ENCODE peak calls at places on chromosomes 13 and 19, in eight cellular contexts. One of them, this sample, is unnamed.
A peak's percentile ranks its signal among the peaks of the same experiment; 100 is the strongest.

GRCh38 chr13:81929988-81930387 is 1589.1 kb upstream of the SPRY2 start:
- DNase-seq in tibial nerve: no peak
- DNase-seq in GM12878: no peak
- DNase-seq in colonic mucosa: no peak
- DNase-seq in transverse colon: no peak
- DNase-seq in AG04450: no peak
- DNase-seq in spleen: no peak
- DNase-seq in small intestine: peak; percentile 4
- DNase-seq in this sample: peak; percentile 26

GRCh38 chr19:15498910-15499309 is 9.4 kb upstream of the CYP4F22 start:
- DNase-seq in colonic mucosa: no peak
- DNase-seq in transverse colon: no peak
- DNase-seq in tibial nerve: no peak
- DNase-seq in GM12878: no peak
- DNase-seq in AG04450: no peak
- DNase-seq in spleen: no peak
- DNase-seq in small intestine: no peak
- DNase-seq in this sample: no peak

GRCh38 chr19:42290523-42291436 is 11.2 kb upstream of the PRR19 start:
- DNase-seq in tibial nerve: no peak
- DNase-seq in colonic mucosa: no peak
- DNase-seq in AG04450: no peak
- DNase-seq in transverse colon: no peak
- DNase-seq in small intestine: no peak
- DNase-seq in GM12878: no peak
- DNase-seq in spleen: peak; percentile 84
- DNase-seq in this sample: peak; percentile 75

GRCh38 chr13:109145631-109146030 is 516.2 kb downstream of the MYO16 start:
- DNase-seq in colonic mucosa: peak; percentile 35
- DNase-seq in transverse colon: peak; percentile 30
- DNase-seq in small intestine: peak; percentile 44
- DNase-seq in AG04450: peak; percentile 44
- DNase-seq in tibial nerve: peak; percentile 45
- DNase-seq in GM12878: no peak
- DNase-seq in spleen: no peak
- DNase-seq in this sample: peak; percentile 60

GRCh38 chr19:29639086-29639485 is 26.2 kb upstream of the PLEKHF1 start:
- DNase-seq in spleen: peak; percentile 16
- DNase-seq in tibial nerve: no peak
- DNase-seq in small intestine: no peak
- DNase-seq in AG04450: no peak
- DNase-seq in transverse colon: no peak
- DNase-seq in GM12878: no peak
- DNase-seq in colonic mucosa: no peak
- DNase-seq in this sample: no peak

GRCh38 chr19:2235396-2236284 is 489 bp downstream of the PLEKHJ1 start:
- DNase-seq in colonic mucosa: peak; percentile 87
- DNase-seq in spleen: no peak
- DNase-seq in AG04450: no peak
- DNase-seq in small intestine: peak; percentile 97
- DNase-seq in transverse colon: peak; percentile 86
- DNase-seq in tibial nerve: no peak
- DNase-seq in GM12878: no peak
- DNase-seq in this sample: peak; percentile 39

GRCh38 chr13:93963266-93964131 is 516.0 kb downstream of the DCT start:
- DNase-seq in GM12878: no peak
- DNase-seq in tibial nerve: no peak
- DNase-seq in transverse colon: no peak
- DNase-seq in colonic mucosa: no peak
- DNase-seq in AG04450: no peak
- DNase-seq in small intestine: no peak
- DNase-seq in spleen: no peak
- DNase-seq in this sample: no peak

GRCh38 chr13:65410791-65411190 is 1819.3 kb downstream of the PCDH9 start:
- DNase-seq in spleen: no peak
- DNase-seq in GM12878: no peak
- DNase-seq in colonic mucosa: no peak
- DNase-seq in tibial nerve: no peak
- DNase-seq in transverse colon: no peak
- DNase-seq in small intestine: no peak
- DNase-seq in AG04450: no peak
- DNase-seq in this sample: no peak

GRCh38 chr19:28642787-28643186 is 570.2 kb downstream of the UQCRFS1 start:
- DNase-seq in colonic mucosa: no peak
- DNase-seq in small intestine: no peak
- DNase-seq in AG04450: no peak
- DNase-seq in GM12878: no peak
- DNase-seq in spleen: no peak
- DNase-seq in tibial nerve: no peak
- DNase-seq in transverse colon: no peak
- DNase-seq in this sample: no peak

GRCh38 chr13:42803563-42804212 is 22.3 kb downstream of the FAM216B start:
- DNase-seq in GM12878: no peak
- DNase-seq in small intestine: no peak
- DNase-seq in transverse colon: no peak
- DNase-seq in AG04450: no peak
- DNase-seq in colonic mucosa: no peak
- DNase-seq in spleen: no peak
- DNase-seq in tibial nerve: no peak
- DNase-seq in this sample: no peak

GRCh38 chr19:39438270-39438934 is 2.7 kb upstream of the RPS16 start:
- DNase-seq in small intestine: no peak
- DNase-seq in colonic mucosa: no peak
- DNase-seq in spleen: no peak
- DNase-seq in GM12878: no peak
- DNase-seq in transverse colon: no peak
- DNase-seq in tibial nerve: no peak
- DNase-seq in AG04450: no peak
- DNase-seq in this sample: peak; percentile 71

GRCh38 chr13:113836917-113837553 is 26.8 kb downstream of the GAS6 start:
- DNase-seq in AG04450: peak; percentile 62
- DNase-seq in tibial nerve: peak; percentile 75
- DNase-seq in small intestine: no peak
- DNase-seq in GM12878: no peak
- DNase-seq in spleen: no peak
- DNase-seq in transverse colon: no peak
- DNase-seq in colonic mucosa: peak; percentile 53
- DNase-seq in this sample: peak; percentile 66

GRCh38 chr13:26707122-26708006 is 53.2 kb downstream of the GPR12 start:
- DNase-seq in GM12878: no peak
- DNase-seq in transverse colon: no peak
- DNase-seq in small intestine: peak; percentile 45
- DNase-seq in spleen: no peak
- DNase-seq in AG04450: peak; percentile 7
- DNase-seq in colonic mucosa: no peak
- DNase-seq in tibial nerve: peak; percentile 24
- DNase-seq in this sample: peak; percentile 57

GRCh38 chr19:46356670-46357055 is 9.8 kb downstream of the PPP5C start:
- DNase-seq in spleen: no peak
- DNase-seq in colonic mucosa: no peak
- DNase-seq in small intestine: no peak
- DNase-seq in GM12878: no peak
- DNase-seq in transverse colon: no peak
- DNase-seq in AG04450: no peak
- DNase-seq in tibial nerve: no peak
- DNase-seq in this sample: no peak

GRCh38 chr13:42474954-42475353 is 99.0 kb upstream of the TNFSF11 start:
- DNase-seq in GM12878: no peak
- DNase-seq in small intestine: no peak
- DNase-seq in spleen: no peak
- DNase-seq in transverse colon: no peak
- DNase-seq in colonic mucosa: no peak
- DNase-seq in tibial nerve: no peak
- DNase-seq in AG04450: peak; percentile 49
- DNase-seq in this sample: no peak

GRCh38 chr13:59047546-59047945 is 1116.2 kb downstream of the DIAPH3 start:
- DNase-seq in AG04450: no peak
- DNase-seq in colonic mucosa: no peak
- DNase-seq in small intestine: no peak
- DNase-seq in GM12878: no peak
- DNase-seq in spleen: no peak
- DNase-seq in tibial nerve: no peak
- DNase-seq in transverse colon: no peak
- DNase-seq in this sample: no peak

GRCh38 chr13:113855012-113855921 is 8.6 kb downstream of the GAS6 start:
- DNase-seq in GM12878: no peak
- DNase-seq in small intestine: peak; percentile 75
- DNase-seq in colonic mucosa: peak; percentile 74
- DNase-seq in transverse colon: peak; percentile 70
- DNase-seq in spleen: peak; percentile 71
- DNase-seq in AG04450: no peak
- DNase-seq in tibial nerve: no peak
- DNase-seq in this sample: peak; percentile 16

DNA sequence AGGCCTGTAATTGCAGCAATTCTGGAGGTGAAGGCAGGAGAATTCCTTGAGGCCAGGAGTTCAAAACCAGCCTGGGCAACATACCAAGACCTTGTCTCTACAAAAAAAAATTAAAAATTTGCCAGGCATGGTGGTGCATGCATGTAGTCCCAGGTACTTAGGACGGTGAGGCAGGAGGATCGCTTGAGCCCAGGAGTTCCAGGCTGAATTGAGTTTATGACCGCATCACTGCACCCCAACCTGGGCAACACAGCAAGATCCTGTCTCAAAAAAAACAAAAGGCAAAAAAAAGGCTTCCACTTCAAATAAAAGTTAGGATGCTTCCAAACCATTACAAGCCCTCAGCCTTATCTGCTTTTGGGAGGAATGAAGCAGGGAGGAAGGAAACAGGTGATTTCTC is 5.2 kb downstream of the ZNF577 start:
- DNase-seq in tibial nerve: no peak
- DNase-seq in transverse colon: no peak
- DNase-seq in colonic mucosa: no peak
- DNase-seq in spleen: no peak
- DNase-seq in GM12878: no peak
- DNase-seq in small intestine: no peak
- DNase-seq in AG04450: no peak
- DNase-seq in this sample: no peak
- H3K9me3 ChIP-seq in tibial nerve: no peaks in the 10 kb centered on the region
- H3K9me3 ChIP-seq in transverse colon: peaks cover 47% of the 10 kb centered on the region
- H3K9me3 ChIP-seq in colonic mucosa: no peaks in the 10 kb centered on the region
- H3K9me3 ChIP-seq in spleen: peaks cover 100% of the 10 kb centered on the region
- H3K9me3 ChIP-seq in GM12878: peaks cover 9% of the 10 kb centered on the region
- H3K9me3 ChIP-seq in small intestine: peaks cover 15% of the 10 kb centered on the region
- H3K9me3 ChIP-seq in AG04450: peaks cover 6% of the 10 kb centered on the region
- H3K9me3 ChIP-seq in this sample: peaks cover 15% of the 10 kb centered on the region

GRCh38 chr19:43641333-43641732 is 1.7 kb upstream of the CADM4 start:
- DNase-seq in tibial nerve: no peak
- DNase-seq in AG04450: no peak
- DNase-seq in GM12878: no peak
- DNase-seq in transverse colon: no peak
- DNase-seq in spleen: no peak
- DNase-seq in small intestine: no peak
- DNase-seq in colonic mucosa: no peak
- DNase-seq in this sample: peak; percentile 46

GRCh38 chr19:43642531-43642930 is 2.9 kb upstream of the CADM4 start:
- DNase-seq in transverse colon: no peak
- DNase-seq in small intestine: no peak
- DNase-seq in AG04450: no peak
- DNase-seq in tibial nerve: no peak
- DNase-seq in GM12878: no peak
- DNase-seq in colonic mucosa: no peak
- DNase-seq in spleen: no peak
- DNase-seq in this sample: no peak

GRCh38 chr19:43643326-43643725 is 3.7 kb upstream of the CADM4 start:
- DNase-seq in transverse colon: no peak
- DNase-seq in spleen: no peak
- DNase-seq in GM12878: no peak
- DNase-seq in AG04450: no peak
- DNase-seq in small intestine: no peak
- DNase-seq in colonic mucosa: no peak
- DNase-seq in tibial nerve: no peak
- DNase-seq in this sample: no peak

GRCh38 chr19:43640424-43640757 is 741 bp upstream of the CADM4 start:
- DNase-seq in small intestine: no peak
- DNase-seq in AG04450: no peak
- DNase-seq in spleen: no peak
- DNase-seq in transverse colon: no peak
- DNase-seq in colonic mucosa: no peak
- DNase-seq in GM12878: no peak
- DNase-seq in tibial nerve: no peak
- DNase-seq in this sample: no peak

GRCh38 chr19:43644181-43644580 is 4.5 kb upstream of the CADM4 start:
- DNase-seq in small intestine: no peak
- DNase-seq in GM12878: no peak
- DNase-seq in tibial nerve: no peak
- DNase-seq in colonic mucosa: no peak
- DNase-seq in transverse colon: no peak
- DNase-seq in spleen: no peak
- DNase-seq in AG04450: no peak
- DNase-seq in this sample: no peak
- H3K4me3 ChIP-seq in small intestine: no peak overlapping the region
- H3K4me3 ChIP-seq in GM12878: no peak overlapping the region
- H3K4me3 ChIP-seq in tibial nerve: no peak overlapping the region
- H3K4me3 ChIP-seq in colonic mucosa: no peak overlapping the region
- H3K4me3 ChIP-seq in transverse colon: no peak overlapping the region
- H3K4me3 ChIP-seq in spleen: no peak overlapping the region
- H3K4me3 ChIP-seq in AG04450: no peak overlapping the region
- H3K4me3 ChIP-seq in this sample: no peak overlapping the region

DNA sequence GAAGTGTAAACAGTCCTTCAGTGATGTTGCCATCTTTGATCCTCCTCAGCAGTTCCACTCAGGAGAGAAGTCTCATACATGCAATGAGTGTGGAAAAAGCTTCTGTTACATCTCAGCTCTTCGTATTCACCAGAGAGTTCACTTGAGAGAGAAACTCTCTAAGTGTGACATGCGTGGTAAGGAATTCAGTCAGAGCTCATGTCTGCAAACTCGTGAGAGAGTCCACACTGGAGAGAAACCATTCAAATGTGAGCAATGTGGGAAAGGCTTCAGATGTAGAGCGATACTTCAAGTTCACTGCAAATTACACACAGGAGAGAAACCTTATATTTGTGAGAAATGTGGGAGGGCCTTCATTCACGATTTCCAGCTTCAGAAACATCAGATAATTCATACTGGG is 7.7 kb downstream of the ZNF230 start:
- DNase-seq in colonic mucosa: no peak
- DNase-seq in spleen: no peak
- DNase-seq in AG04450: no peak
- DNase-seq in small intestine: no peak
- DNase-seq in tibial nerve: no peak
- DNase-seq in GM12878: no peak
- DNase-seq in transverse colon: no peak
- DNase-seq in this sample: no peak
- H3K9me3 ChIP-seq in colonic mucosa: no peaks in the 10 kb centered on the region
- H3K9me3 ChIP-seq in spleen: peaks cover 100% of the 10 kb centered on the region
- H3K9me3 ChIP-seq in AG04450: peaks cover 34% of the 10 kb centered on the region
- H3K9me3 ChIP-seq in small intestine: peaks cover 6% of the 10 kb centered on the region
- H3K9me3 ChIP-seq in tibial nerve: peaks cover 8% of the 10 kb centered on the region
- H3K9me3 ChIP-seq in GM12878: peaks cover 28% of the 10 kb centered on the region
- H3K9me3 ChIP-seq in transverse colon: peaks cover 80% of the 10 kb centered on the region
- H3K9me3 ChIP-seq in this sample: peaks cover 20% of the 10 kb centered on the region

DNA sequence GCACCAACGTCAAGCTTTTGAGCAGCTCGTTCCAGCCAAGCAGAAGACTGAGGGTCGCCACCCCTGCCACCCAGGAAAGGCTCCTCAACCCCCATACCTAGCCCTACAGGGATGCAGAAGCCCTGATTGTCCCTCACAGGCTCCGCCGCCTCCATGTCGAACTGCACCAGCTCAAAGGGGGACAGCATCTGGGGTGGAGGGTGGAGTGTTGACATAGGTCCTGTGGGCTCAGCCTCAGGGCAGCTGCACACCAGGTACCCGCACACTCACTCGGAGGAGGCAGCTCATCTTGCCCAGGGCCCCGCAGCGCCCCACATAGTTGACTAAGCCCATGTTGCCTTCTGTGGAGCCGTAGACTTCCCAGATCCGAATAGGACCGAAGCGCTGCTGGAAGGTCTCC is 11.6 kb downstream of the SLC27A5 start:
- DNase-seq in GM12878: no peak
- DNase-seq in transverse colon: no peak
- DNase-seq in spleen: no peak
- DNase-seq in small intestine: no peak
- DNase-seq in tibial nerve: no peak
- DNase-seq in colonic mucosa: no peak
- DNase-seq in AG04450: no peak
- DNase-seq in this sample: no peak
- H3K4me3 ChIP-seq in GM12878: peak overlapping the region; percentile 66
- H3K4me3 ChIP-seq in transverse colon: no peak overlapping the region
- H3K4me3 ChIP-seq in spleen: peak overlapping the region; percentile 75
- H3K4me3 ChIP-seq in small intestine: no peak overlapping the region
- H3K4me3 ChIP-seq in tibial nerve: no peak overlapping the region
- H3K4me3 ChIP-seq in colonic mucosa: no peak overlapping the region
- H3K4me3 ChIP-seq in AG04450: peak overlapping the region; percentile 70
- H3K4me3 ChIP-seq in this sample: peak overlapping the region; percentile 66

This sample was measured in Caco-2.